ENCODE peak calls at places on chromosomes 5 and 9, in six cellular contexts. E, G, N, W, O and T are unnamed samples.

GRCh38 chr9:38621434-38622082 is 1.2 kb upstream of the ANKRD18A start:
- DNase-seq in G (no peak), E (peak; percentile 91), N (no peak), O (no peak), W (no peak), T (no peak)

GRCh38 chr5:662751-663435 is 30.3 kb downstream of the TPPP start:
- DNase-seq in W (no peak), E (no peak), G (no peak), N (no peak), O (no peak), T (peak; percentile 5)

GRCh38 chr5:158955636-158956035 is 144.1 kb downstream of the EBF1 start:
- DNase-seq in N (no peak), E (no peak), O (peak; percentile 51), G (no peak), W (no peak), T (no peak)

GRCh38 chr9:78167356-78167755 is 68.5 kb upstream of the CEP78 start:
- DNase-seq in W (no peak), E (no peak), O (no peak), N (no peak), G (no peak), T (no peak)

GRCh38 chr5:40646286-40646685 is 33.4 kb upstream of the PTGER4 start:
- DNase-seq in N (no peak), O (no peak), G (no peak), W (no peak), E (no peak), T (no peak)

GRCh38 chr5:159105318-159106053 is 5.8 kb upstream of the EBF1 start:
- DNase-seq in N (peak; percentile 19), O (no peak), W (no peak), G (no peak), E (no peak), T (no peak)

GRCh38 chr9:98410185-98410697 is 154.8 kb upstream of the TBC1D2 start:
- DNase-seq in W (no peak), N (no peak), G (peak; percentile 62), E (no peak), O (peak; percentile 4), T (no peak)

GRCh38 chr9:118170032-118170955 is 466.1 kb downstream of the TLR4 start:
- DNase-seq in O (peak; percentile 16), W (no peak), E (no peak), N (no peak), G (peak; percentile 32), T (no peak)

GRCh38 chr5:134026521-134027202 is 21.9 kb upstream of the VDAC1 start:
- DNase-seq in E (no peak), W (no peak), G (no peak), O (peak; percentile 69), N (no peak), T (peak; percentile 63)

GRCh38 chr9:99778308-99778707 is 43.4 kb upstream of the NR4A3 start:
- DNase-seq in W (no peak), E (no peak), G (no peak), O (no peak), N (no peak), T (no peak)

GRCh38 chr5:36153727-36154126 is 1.8 kb downstream of the SKP2 start:
- DNase-seq in G (no peak), W (no peak), N (no peak), O (no peak), E (no peak), T (no peak)

GRCh38 chr9:119318371-119318770 is 50.9 kb downstream of the BRINP1 start:
- DNase-seq in E (no peak), O (no peak), W (no peak), N (no peak), G (no peak), T (no peak)

GRCh38 chr9:128153117-128153946 is 4.1 kb downstream of the LCN2 start:
- DNase-seq in N (no peak), O (no peak), E (no peak), W (no peak), G (no peak), T (no peak)

GRCh38 chr5:118963169-118963568 is 25.2 kb downstream of the DTWD2 start:
- DNase-seq in E (no peak), N (no peak), O (no peak), W (no peak), G (no peak), T (no peak)

GRCh38 chr5:35884789-35885172 is 28.1 kb downstream of the IL7R start:
- DNase-seq in G (no peak), W (no peak), O (peak; percentile 95), E (no peak), N (no peak), T (no peak)

GRCh38 chr5:35780236-35780635 is 76.5 kb upstream of the IL7R start:
- DNase-seq in O (no peak), E (no peak), N (no peak), G (no peak), W (no peak), T (no peak)

GRCh38 chr9:27387722-27388121 is 90.8 kb upstream of the EQTN start:
- DNase-seq in W (no peak), N (no peak), E (peak; percentile 64), G (no peak), O (no peak), T (no peak)

GRCh38 chr5:68444048-68444447 is 228.5 kb downstream of the PIK3R1 start:
- DNase-seq in W (no peak), O (no peak), N (no peak), G (no peak), E (no peak), T (no peak)

GRCh38 chr5:100519075-100519474 is 16.1 kb upstream of the FAM174A start:
- DNase-seq in O (no peak), W (no peak), E (no peak), G (no peak), N (no peak), T (no peak)

GRCh38 chr9:121085661-121086060 is 10.9 kb downstream of the CNTRL start:
- DNase-seq in G (no peak), N (no peak), O (no peak), E (no peak), W (no peak), T (no peak)

GRCh38 chr9:26301659-26302058 is 590.9 kb downstream of the CAAP1 start:
- DNase-seq in W (no peak), E (no peak), O (no peak), G (no peak), N (no peak), T (no peak)

GRCh38 chr5:77629553-77630245 is 8.8 kb downstream of the OTP start:
- DNase-seq in N (no peak), W (no peak), O (no peak), E (peak; percentile 72), G (no peak), T (no peak)

GRCh38 chr9:127360829-127361228 is 36.1 kb upstream of the SLC2A8 start:
- DNase-seq in E (no peak), W (no peak), O (no peak), N (peak; percentile 30), G (no peak), T (no peak)

GRCh38 chr5:142475102-142475501 is 150.3 kb upstream of the SPRY4 start:
- DNase-seq in E (no peak), O (no peak), N (no peak), G (no peak), W (no peak), T (no peak)

GRCh38 chr5:59164041-59164830 is 581.4 kb downstream of the RAB3C start:
- DNase-seq in G (no peak), W (no peak), E (no peak), N (no peak), O (no peak), T (no peak)

GRCh38 chr5:116097301-116097700 is 12.5 kb downstream of the COMMD10 start:
- DNase-seq in N (no peak), O (no peak), G (no peak), W (no peak), E (no peak), T (no peak)

GRCh38 chr9:115614931-115615401 is 497.0 kb upstream of the TNC start:
- DNase-seq in G (no peak), W (no peak), O (no peak), E (no peak), N (no peak), T (no peak)
- H3K4me3 ChIP-seq in G (no peak overlapping the region), W (no peak overlapping the region), O (no peak overlapping the region), E (no peak overlapping the region), N (no peak overlapping the region), T (no peak overlapping the region)

DNA sequence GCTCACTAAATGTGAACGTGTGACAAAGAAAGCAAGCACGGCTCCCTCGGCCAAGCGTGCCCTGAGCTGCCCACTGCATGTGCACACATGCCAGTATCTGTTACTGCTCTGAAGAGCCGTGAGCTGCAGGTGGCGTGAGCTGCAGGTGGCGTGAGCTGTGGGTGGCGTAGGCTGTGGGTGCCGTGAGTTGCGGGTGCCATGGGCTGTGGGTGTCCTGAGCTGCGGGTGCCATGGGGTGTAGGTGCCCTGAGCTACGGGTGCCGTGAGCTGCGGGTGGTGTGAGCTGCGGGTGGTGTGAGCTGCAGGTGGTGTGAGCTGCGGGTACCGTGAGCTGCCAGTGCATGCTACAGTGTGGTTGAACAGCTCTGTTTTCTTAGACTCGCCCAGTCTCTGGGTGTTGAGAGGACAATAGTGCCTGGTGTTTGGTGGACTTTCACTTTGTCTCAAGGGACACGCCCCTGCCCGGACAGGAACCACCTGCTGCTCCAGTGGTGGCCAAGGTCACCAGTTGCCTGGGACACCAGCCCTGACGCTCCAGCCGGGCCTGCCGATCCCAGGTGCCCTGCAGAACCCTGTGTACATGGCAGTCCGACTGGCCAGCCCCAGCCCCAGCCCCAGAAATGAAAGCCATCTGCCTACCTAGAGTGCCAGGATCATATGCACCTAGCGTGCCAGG is 6.7 kb downstream of the CCDC187 start:
- DNase-seq in W (no peak), G (no peak), O (no peak), N (no peak), E (no peak), T (peak; percentile 10)
- H3K4me3 ChIP-seq in W (no peak overlapping the region), G (no peak overlapping the region), O (no peak overlapping the region), N (no peak overlapping the region), E (no peak overlapping the region), T (no peak overlapping the region)

GRCh38 chr5:76622973-76623596 is at the start of gene F2RL2:
- DNase-seq in O (no peak), E (no peak), W (no peak), G (no peak), N (peak; percentile 24), T (no peak)
- H3K4me3 ChIP-seq in O (no peak within 1 kb of the TSS), E (peak within 1 kb of the TSS; percentile 26), W (no peak within 1 kb of the TSS), G (peak within 1 kb of the TSS; percentile 27), N (no peak within 1 kb of the TSS), T (no peak within 1 kb of the TSS)

DNA sequence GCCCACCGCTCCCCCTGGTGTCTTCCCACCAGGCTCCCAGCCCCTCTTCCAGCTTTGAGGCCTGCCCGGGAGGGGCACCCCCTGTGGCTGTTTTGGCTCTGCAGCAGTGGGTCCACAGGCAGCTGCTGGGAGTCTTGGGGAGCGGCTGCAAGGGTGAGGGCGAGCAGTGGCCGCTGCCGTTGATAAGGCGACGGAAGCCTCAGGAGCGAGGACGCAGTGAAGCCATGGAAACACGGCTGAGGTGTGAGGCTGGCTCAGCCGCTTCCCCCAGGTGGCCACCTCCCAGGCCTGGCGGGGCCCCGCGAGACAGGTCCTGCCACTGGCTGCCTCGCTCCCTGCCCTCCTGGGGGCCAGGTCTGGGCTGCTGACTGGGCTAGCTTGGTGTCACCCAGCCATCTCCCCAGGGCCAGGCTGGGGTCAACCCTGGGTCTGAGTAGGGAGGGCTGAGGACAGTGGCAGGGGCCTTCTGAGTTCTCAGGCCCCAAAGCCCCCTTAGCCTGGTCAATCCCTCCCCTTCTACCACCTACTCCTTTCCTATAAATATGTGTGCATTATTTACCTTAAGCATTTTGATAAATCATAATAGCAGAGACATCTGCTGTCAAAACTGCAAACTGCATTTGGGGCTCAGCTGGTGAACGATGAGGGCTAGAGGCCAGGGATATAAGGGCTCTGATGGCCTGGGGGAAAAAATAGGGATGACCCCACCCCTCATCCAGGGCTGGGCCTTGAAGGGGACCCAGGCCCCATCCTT is 41.7 kb downstream of the CXXC5 start:
- DNase-seq in G (no peak), O (peak; percentile 69), N (no peak), W (no peak), E (no peak), T (no peak)
- H3K4me3 ChIP-seq in G (peak overlapping the region; percentile 5), O (peak overlapping the region; percentile 28), N (no peak overlapping the region), W (no peak overlapping the region), E (no peak overlapping the region), T (peak overlapping the region; percentile 12)